ENCODE peak calls at places on chromosome 20, in six cellular contexts. One of them, this sample, is unnamed.

GRCh38 chr20:11799131-11799800 is 118.4 kb upstream of the BTBD3 start:
- DNase-seq in IMR-90: no peak
- DNase-seq in mesenchymal stem cell: no peak
- DNase-seq in H9: no peak
- DNase-seq in H1: no peak
- DNase-seq in neuronal stem cell: no peak
- DNase-seq in this sample: peak

GRCh38 chr20:25065625-25066338 is 7.8 kb upstream of the ACSS1 start:
- DNase-seq in IMR-90: peak
- DNase-seq in mesenchymal stem cell: peak
- DNase-seq in H9: no peak
- DNase-seq in H1: peak
- DNase-seq in neuronal stem cell: peak
- DNase-seq in this sample: peak

GRCh38 chr20:56986931-56987720 is 279.3 kb downstream of the BMP7 start:
- DNase-seq in IMR-90: no peak
- DNase-seq in mesenchymal stem cell: peak
- DNase-seq in H9: no peak
- DNase-seq in H1: no peak
- DNase-seq in neuronal stem cell: no peak
- DNase-seq in this sample: peak

GRCh38 chr20:42020316-42020715 is 402.1 kb upstream of the CHD6 start:
- DNase-seq in IMR-90: no peak
- DNase-seq in mesenchymal stem cell: no peak
- DNase-seq in H9: no peak
- DNase-seq in H1: no peak
- DNase-seq in neuronal stem cell: no peak
- DNase-seq in this sample: no peak

GRCh38 chr20:63321148-63321831 is 28.3 kb downstream of the COL20A1 start:
- DNase-seq in IMR-90: peak
- DNase-seq in mesenchymal stem cell: no peak
- DNase-seq in H9: no peak
- DNase-seq in H1: no peak
- DNase-seq in neuronal stem cell: no peak
- DNase-seq in this sample: peak

GRCh38 chr20:17732907-17733521 is 33.2 kb downstream of the BANF2 start:
- DNase-seq in IMR-90: no peak
- DNase-seq in mesenchymal stem cell: no peak
- DNase-seq in H9: no peak
- DNase-seq in H1: no peak
- DNase-seq in neuronal stem cell: no peak
- DNase-seq in this sample: no peak

GRCh38 chr20:38152175-38153010 is 12.7 kb downstream of the TGM2 start:
- DNase-seq in IMR-90: peak
- DNase-seq in mesenchymal stem cell: peak
- DNase-seq in H9: no peak
- DNase-seq in H1: no peak
- DNase-seq in neuronal stem cell: no peak
- DNase-seq in this sample: peak

GRCh38 chr20:5680227-5680626 is 70.0 kb upstream of the SHLD1 start:
- DNase-seq in IMR-90: peak
- DNase-seq in mesenchymal stem cell: no peak
- DNase-seq in H9: no peak
- DNase-seq in H1: no peak
- DNase-seq in neuronal stem cell: no peak
- DNase-seq in this sample: no peak

GRCh38 chr20:50519036-50519780 is 9.0 kb downstream of the PTPN1 start:
- DNase-seq in IMR-90: no peak
- DNase-seq in mesenchymal stem cell: no peak
- DNase-seq in H9: no peak
- DNase-seq in H1: no peak
- DNase-seq in neuronal stem cell: no peak
- DNase-seq in this sample: peak

GRCh38 chr20:32958574-32958973 is 45.7 kb downstream of the SUN5 start:
- DNase-seq in IMR-90: no peak
- DNase-seq in mesenchymal stem cell: no peak
- DNase-seq in H9: no peak
- DNase-seq in H1: no peak
- DNase-seq in neuronal stem cell: no peak
- DNase-seq in this sample: no peak

GRCh38 chr20:52191132-52191435 is 495 bp downstream of the ZFP64 start:
- DNase-seq in IMR-90: peak
- DNase-seq in mesenchymal stem cell: peak
- DNase-seq in H9: no peak
- DNase-seq in H1: no peak
- DNase-seq in neuronal stem cell: no peak
- DNase-seq in this sample: no peak

GRCh38 chr20:10433623-10434466 is at the start of gene MKKS:
- DNase-seq in IMR-90: peak
- DNase-seq in mesenchymal stem cell: peak
- DNase-seq in H9: peak
- DNase-seq in H1: peak
- DNase-seq in neuronal stem cell: peak
- DNase-seq in this sample: peak
- H2AFZ ChIP-seq in IMR-90: peak
- H2AFZ ChIP-seq in mesenchymal stem cell: peak
- H2AFZ ChIP-seq in H9: peak
- H2AFZ ChIP-seq in H1: peak
- H2AFZ ChIP-seq in neuronal stem cell: peak
- H2AFZ ChIP-seq in this sample: peak

GRCh38 chr20:37096415-37097039 is 730 bp upstream of the RBL1 start:
- DNase-seq in IMR-90: no peak
- DNase-seq in mesenchymal stem cell: no peak
- DNase-seq in H9: no peak
- DNase-seq in H1: no peak
- DNase-seq in neuronal stem cell: no peak
- DNase-seq in this sample: no peak
- H4K8ac ChIP-seq in IMR-90: peak
- H4K8ac ChIP-seq in mesenchymal stem cell: peak
- H4K8ac ChIP-seq in H9: no peak
- H4K8ac ChIP-seq in H1: peak
- H4K8ac ChIP-seq in neuronal stem cell: no peak
- H4K8ac ChIP-seq in this sample: peak

GRCh38 chr20:59935457-59936185 is 2.2 kb upstream of the SYCP2 start:
- DNase-seq in IMR-90: no peak
- DNase-seq in mesenchymal stem cell: no peak
- DNase-seq in H9: no peak
- DNase-seq in H1: no peak
- DNase-seq in neuronal stem cell: no peak
- DNase-seq in this sample: peak

GRCh38 chr20:59931511-59932312 is 1.7 kb downstream of the SYCP2 start:
- DNase-seq in IMR-90: no peak
- DNase-seq in mesenchymal stem cell: no peak
- DNase-seq in H9: no peak
- DNase-seq in H1: no peak
- DNase-seq in neuronal stem cell: no peak
- DNase-seq in this sample: no peak

GRCh38 chr20:59932616-59933295 is 681 bp downstream of the SYCP2 start:
- DNase-seq in IMR-90: no peak
- DNase-seq in mesenchymal stem cell: no peak
- DNase-seq in H9: no peak
- DNase-seq in H1: no peak
- DNase-seq in neuronal stem cell: no peak
- DNase-seq in this sample: no peak

GRCh38 chr20:59933849-59934585 is 580 bp upstream of the SYCP2 start:
- DNase-seq in IMR-90: peak
- DNase-seq in mesenchymal stem cell: peak
- DNase-seq in H9: peak
- DNase-seq in H1: peak
- DNase-seq in neuronal stem cell: peak
- DNase-seq in this sample: peak

GRCh38 chr20:59933296-59933848 is at the start of gene SYCP2:
- DNase-seq in IMR-90: no peak
- DNase-seq in mesenchymal stem cell: no peak
- DNase-seq in H9: peak
- DNase-seq in H1: no peak
- DNase-seq in neuronal stem cell: no peak
- DNase-seq in this sample: peak
- H2AFZ ChIP-seq in IMR-90: peak
- H2AFZ ChIP-seq in mesenchymal stem cell: peak
- H2AFZ ChIP-seq in H9: no peak
- H2AFZ ChIP-seq in H1: peak
- H2AFZ ChIP-seq in neuronal stem cell: no peak
- H2AFZ ChIP-seq in this sample: peak

GRCh38 chr20:2871555-2872303 is 1.6 kb upstream of the PTPRA start:
- DNase-seq in IMR-90: no peak
- DNase-seq in mesenchymal stem cell: peak
- DNase-seq in H9: no peak
- DNase-seq in H1: peak
- DNase-seq in neuronal stem cell: no peak
- DNase-seq in this sample: no peak

GRCh38 chr20:2874456-2874855 is 1.2 kb downstream of the PTPRA start:
- DNase-seq in IMR-90: peak
- DNase-seq in mesenchymal stem cell: peak
- DNase-seq in H9: no peak
- DNase-seq in H1: no peak
- DNase-seq in neuronal stem cell: no peak
- DNase-seq in this sample: no peak

GRCh38 chr20:2873010-2873746 is at the start of gene PTPRA:
- DNase-seq in IMR-90: peak
- DNase-seq in mesenchymal stem cell: peak
- DNase-seq in H9: peak
- DNase-seq in H1: peak
- DNase-seq in neuronal stem cell: peak
- DNase-seq in this sample: peak

GRCh38 chr20:2872304-2873009 is 824 bp upstream of the PTPRA start:
- DNase-seq in IMR-90: peak
- DNase-seq in mesenchymal stem cell: peak
- DNase-seq in H9: peak
- DNase-seq in H1: peak
- DNase-seq in neuronal stem cell: peak
- DNase-seq in this sample: peak

GRCh38 chr20:2873747-2874041 is 413 bp downstream of the PTPRA start:
- DNase-seq in IMR-90: peak
- DNase-seq in mesenchymal stem cell: peak
- DNase-seq in H9: peak
- DNase-seq in H1: peak
- DNase-seq in neuronal stem cell: peak
- DNase-seq in this sample: peak
- H4K8ac ChIP-seq in IMR-90: peak
- H4K8ac ChIP-seq in mesenchymal stem cell: peak
- H4K8ac ChIP-seq in H9: no peak
- H4K8ac ChIP-seq in H1: peak
- H4K8ac ChIP-seq in neuronal stem cell: no peak
- H4K8ac ChIP-seq in this sample: peak

This sample was measured in trophoblast cell.